ENCODE peak calls at places on chromosomes 12 and 14, in ten cellular contexts. T is HCT116, D is aorta, Y is mesendoderm, L is hepatocyte, G is heart left ventricle, X is uterus, N is right lobe of liver, A is lower lobe of right lung, U is sigmoid colon. I is an unnamed sample.

GRCh38 chr12:77847665-77848431 is 17.2 kb downstream of the NAV3 start:
- DNase-seq in T (peak; percentile 59), D (no peak), Y (no peak), L (no peak), G (no peak), X (no peak), N (no peak), A (no peak), U (no peak), I (no peak)

GRCh38 chr14:56324831-56325230 is 206.6 kb downstream of the PELI2 start:
- DNase-seq in T (no peak), D (no peak), Y (no peak), L (no peak), G (no peak), X (no peak), N (no peak), A (no peak), U (no peak), I (no peak)

GRCh38 chr12:57250541-57250940 is 446 bp downstream of the STAC3 start:
- DNase-seq in T (no peak), D (no peak), Y (no peak), L (no peak), G (no peak), X (no peak), N (no peak), A (no peak), U (no peak), I (no peak)

GRCh38 chr12:67804168-67804567 is 155.6 kb downstream of the DYRK2 start:
- DNase-seq in T (no peak), D (no peak), Y (no peak), L (no peak), G (no peak), X (no peak), N (no peak), A (no peak), U (no peak), I (no peak)

GRCh38 chr14:62053188-62053587 is 291.0 kb downstream of the SNAPC1 start:
- DNase-seq in T (no peak), D (no peak), Y (no peak), L (no peak), G (no peak), X (no peak), N (no peak), A (no peak), U (no peak), I (no peak)

GRCh38 chr14:104931771-104932675 is 7.3 kb downstream of the PLD4 start:
- DNase-seq in T (no peak), D (peak; percentile 48), Y (no peak), L (no peak), G (peak; percentile 30), X (no peak), N (no peak), A (peak; percentile 46), U (peak; percentile 73), I (no peak)

GRCh38 chr14:20841096-20841495 is 38.5 kb upstream of the RNASE1 start:
- DNase-seq in T (no peak), D (no peak), Y (no peak), L (no peak), G (no peak), X (no peak), N (no peak), A (no peak), U (no peak), I (no peak)

GRCh38 chr12:26097046-26097878 is 27.6 kb downstream of the BHLHE41 start:
- DNase-seq in T (peak; percentile 53), D (peak; percentile 75), Y (peak; percentile 79), L (peak; percentile 84), G (peak; percentile 64), X (peak; percentile 74), N (peak; percentile 64), A (peak; percentile 69), U (peak; percentile 86), I (peak; percentile 37)

GRCh38 chr12:39627914-39628313 is 8.3 kb upstream of the ABCD2 start:
- DNase-seq in T (no peak), D (no peak), Y (no peak), L (no peak), G (no peak), X (no peak), N (no peak), A (no peak), U (no peak), I (no peak)

GRCh38 chr14:93228550-93228949 is 21.5 kb downstream of the UBR7 start:
- DNase-seq in T (no peak), D (no peak), Y (no peak), L (no peak), G (no peak), X (no peak), N (no peak), A (no peak), U (no peak), I (no peak)

GRCh38 chr14:93232159-93232558 is 25.1 kb downstream of the UBR7 start:
- DNase-seq in T (no peak), D (no peak), Y (no peak), L (no peak), G (no peak), X (no peak), N (no peak), A (no peak), U (no peak), I (no peak)

GRCh38 chr14:93234798-93235197 is 27.7 kb downstream of the UBR7 start:
- DNase-seq in T (no peak), D (peak; percentile 50), Y (peak; percentile 36), L (no peak), G (no peak), X (no peak), N (no peak), A (no peak), U (no peak), I (no peak)

GRCh38 chr14:93230539-93230938 is 23.5 kb downstream of the UBR7 start:
- DNase-seq in T (no peak), D (no peak), Y (no peak), L (no peak), G (no peak), X (no peak), N (no peak), A (no peak), U (peak; percentile 65), I (no peak)

GRCh38 chr14:93231129-93231979 is 24.3 kb downstream of the UBR7 start:
- DNase-seq in T (no peak), D (peak; percentile 49), Y (no peak), L (no peak), G (peak; percentile 42), X (no peak), N (no peak), A (no peak), U (no peak), I (peak; percentile 39)
- H3K27ac ChIP-seq in T (no peak overlapping the region), D (no peak overlapping the region), Y (no peak overlapping the region), L (no peak overlapping the region), G (no peak overlapping the region), X (no peak overlapping the region), N (no peak overlapping the region), A (no peak overlapping the region), U (no peak overlapping the region), I (no peak overlapping the region)

GRCh38 chr12:70196732-70197361 is 46.4 kb upstream of the CNOT2 start:
- DNase-seq in T (no peak), D (no peak), Y (no peak), L (no peak), G (no peak), X (no peak), N (no peak), A (no peak), U (no peak), I (no peak)

GRCh38 chr12:70197362-70197744 is 45.9 kb upstream of the CNOT2 start:
- DNase-seq in T (no peak), D (no peak), Y (no peak), L (no peak), G (no peak), X (no peak), N (no peak), A (no peak), U (no peak), I (no peak)
- H3K27ac ChIP-seq in T (no peak overlapping the region), D (no peak overlapping the region), Y (no peak overlapping the region), L (peak overlapping the region; percentile 56), G (no peak overlapping the region), X (no peak overlapping the region), N (no peak overlapping the region), A (no peak overlapping the region), U (no peak overlapping the region), I (peak overlapping the region; percentile 46)

DNA sequence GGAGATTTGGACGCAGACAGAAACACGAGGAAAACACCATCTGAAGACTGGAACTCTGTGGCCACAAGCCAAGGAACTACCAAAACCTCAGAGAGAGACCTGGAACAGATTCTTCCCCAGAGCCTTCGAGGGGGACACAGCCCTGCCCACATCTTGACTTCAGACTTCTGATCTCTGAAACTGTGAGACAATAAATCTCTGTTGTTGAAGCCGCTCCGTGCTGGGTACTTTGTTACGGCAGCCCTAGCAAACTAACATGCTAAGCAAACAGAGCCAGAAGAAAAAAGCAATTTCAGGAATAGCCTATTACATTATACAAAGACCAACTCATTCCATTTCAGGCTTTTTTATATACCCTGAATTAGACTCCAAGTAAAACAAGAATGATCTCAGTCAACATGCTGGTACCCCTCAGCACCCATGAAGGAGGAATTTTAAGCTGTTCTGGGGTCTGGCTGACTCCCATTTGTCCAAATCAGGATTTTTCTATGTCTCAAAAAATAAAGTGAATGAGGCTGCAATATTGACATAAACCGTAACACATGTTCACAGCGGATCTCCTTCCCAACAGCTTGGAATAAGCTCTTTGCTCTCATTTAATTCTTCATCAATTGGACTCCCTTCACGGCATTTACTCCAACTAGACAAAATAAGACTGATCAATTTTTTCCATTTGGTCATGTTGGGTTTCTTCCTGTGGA is 190.1 kb downstream of the FOXN3 start:
- DNase-seq in T (no peak), D (no peak), Y (no peak), L (no peak), G (no peak), X (no peak), N (no peak), A (no peak), U (no peak), I (no peak)
- H3K27ac ChIP-seq in T (no peak overlapping the region), D (peak overlapping the region; percentile 77), Y (no peak overlapping the region), L (peak overlapping the region; percentile 15), G (peak overlapping the region; percentile 20), X (peak overlapping the region; percentile 50), N (no peak overlapping the region), A (no peak overlapping the region), U (peak overlapping the region; percentile 26), I (no peak overlapping the region)

GRCh38 chr12:111636209-111636928 is 37.3 kb upstream of the ATXN2 start:
- DNase-seq in T (no peak), D (peak; percentile 78), Y (peak; percentile 84), L (peak; percentile 78), G (peak; percentile 51), X (peak; percentile 73), N (peak; percentile 21), A (peak; percentile 60), U (peak; percentile 90), I (peak; percentile 55)
- H3K27ac ChIP-seq in T (no peak overlapping the region), D (no peak overlapping the region), Y (peak overlapping the region; percentile 63), L (peak overlapping the region; percentile 95), G (peak overlapping the region; percentile 52), X (peak overlapping the region; percentile 82), N (peak overlapping the region; percentile 51), A (peak overlapping the region; percentile 50), U (peak overlapping the region; percentile 70), I (peak overlapping the region; percentile 45)